ENCODE peak calls at places on chromosomes 13 and 19, in four cellular contexts. G is A673, A is stomach, P is GM23248. H is an unnamed sample.

GRCh38 chr19:33411621-33412180 is 38.2 kb downstream of the CEBPG start:
- DNase-seq in G (no peak), A (no peak), P (no peak), H (no peak)

GRCh38 chr19:16319466-16319865 is 5.2 kb upstream of the KLF2 start:
- DNase-seq in G (peak; percentile 44), A (no peak), P (peak; percentile 45), H (no peak)

GRCh38 chr13:77853701-77854100 is 64.9 kb downstream of the EDNRB start:
- DNase-seq in G (peak; percentile 67), A (no peak), P (no peak), H (no peak)

GRCh38 chr19:8357007-8357521 is 6.9 kb upstream of the ANGPTL4 start:
- DNase-seq in G (no peak), A (no peak), P (no peak), H (no peak)

GRCh38 chr19:45505151-45505995 is 1.9 kb upstream of the VASP start:
- DNase-seq in G (no peak), A (no peak), P (peak; percentile 64), H (peak; percentile 58)

GRCh38 chr13:28955264-28955966 is 135.3 kb downstream of the MTUS2 start:
- DNase-seq in G (no peak), A (no peak), P (no peak), H (no peak)

GRCh38 chr19:40691421-40692211 is 1.2 kb upstream of the NUMBL start:
- DNase-seq in G (peak; percentile 39), A (no peak), P (peak; percentile 25), H (no peak)

GRCh38 chr13:106958690-106959089 is 390.8 kb upstream of the ARGLU1 start:
- DNase-seq in G (no peak), A (no peak), P (no peak), H (no peak)

GRCh38 chr13:49828452-49828851 is 36.0 kb upstream of the KPNA3 start:
- DNase-seq in G (no peak), A (no peak), P (no peak), H (no peak)

GRCh38 chr19:46426035-46426505 is 2.7 kb downstream of the PNMA8C start:
- DNase-seq in G (peak; percentile 58), A (no peak), P (peak; percentile 51), H (no peak)

GRCh38 chr13:27011661-27012060 is 159.9 kb downstream of the USP12 start:
- DNase-seq in G (no peak), A (no peak), P (no peak), H (no peak)
- H3K4me1 ChIP-seq in G (peaks cover 5% of the 10 kb centered on the region), A (peaks cover 6% of the 10 kb centered on the region), P (peaks cover 8% of the 10 kb centered on the region), H (peaks cover 17% of the 10 kb centered on the region)

GRCh38 chr19:58294743-58295374 is 10.3 kb upstream of the ERVK3-1 start:
- DNase-seq in G (no peak), A (no peak), P (no peak), H (no peak)
- H3K36me3 ChIP-seq in G (peaks cover 73% of the 10 kb centered on the region), A (peaks cover 100% of the 10 kb centered on the region), P (peaks cover 55% of the 10 kb centered on the region), H (peaks cover 71% of the 10 kb centered on the region)

GRCh38 chr19:29833614-29834261 is 21.9 kb downstream of the CCNE1 start:
- DNase-seq in G (no peak), A (no peak), P (no peak), H (no peak)

GRCh38 chr19:29834991-29835390 is 23.2 kb downstream of the CCNE1 start:
- DNase-seq in G (no peak), A (no peak), P (no peak), H (no peak)

GRCh38 chr19:29832801-29833200 is 21.0 kb downstream of the CCNE1 start:
- DNase-seq in G (no peak), A (no peak), P (no peak), H (no peak)

GRCh38 chr19:29831686-29832085 is 19.9 kb downstream of the CCNE1 start:
- DNase-seq in G (no peak), A (no peak), P (no peak), H (no peak)

DNA sequence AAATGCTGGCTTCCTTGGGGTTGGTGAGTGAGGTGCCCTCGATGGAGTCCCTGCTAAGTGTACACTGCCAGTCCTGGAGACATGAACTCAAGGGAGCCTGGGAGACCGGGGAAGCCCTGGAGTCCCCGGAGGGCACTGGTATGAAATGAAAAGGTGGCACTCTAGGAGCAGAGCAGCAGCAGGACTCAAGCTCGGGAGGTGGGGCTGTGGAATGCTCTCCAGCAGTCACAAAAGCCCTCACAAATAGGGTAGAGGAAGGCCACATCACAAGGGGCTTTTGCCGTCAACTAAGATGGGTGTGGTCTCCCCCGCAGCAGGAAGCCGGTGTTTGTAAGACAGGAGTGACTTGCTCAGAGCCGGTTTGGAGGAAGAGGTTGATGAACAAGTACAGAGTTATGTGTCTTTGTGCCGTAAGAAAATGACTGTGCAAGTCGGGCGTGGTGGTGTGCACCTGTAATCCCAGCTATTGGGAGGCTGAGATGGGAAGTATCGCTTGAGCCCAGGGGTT is 19.3 kb downstream of the CCNE1 start:
- DNase-seq in G (no peak), A (no peak), P (peak; percentile 15), H (no peak)
- H3K4me1 ChIP-seq in G (no peaks in the 10 kb centered on the region), A (no peaks in the 10 kb centered on the region), P (no peaks in the 10 kb centered on the region), H (no peaks in the 10 kb centered on the region)

GRCh38 chr19:55229789-55230182 is 1.2 kb upstream of the TMEM86B start:
- DNase-seq in G (no peak), A (no peak), P (no peak), H (no peak)

GRCh38 chr19:55231391-55232283 is 3.1 kb upstream of the TMEM86B start:
- DNase-seq in G (no peak), A (no peak), P (no peak), H (no peak)

GRCh38 chr19:55229145-55229788 is 704 bp upstream of the TMEM86B start:
- DNase-seq in G (no peak), A (no peak), P (no peak), H (no peak)

GRCh38 chr19:55230780-55231179 is 2.2 kb upstream of the TMEM86B start:
- DNase-seq in G (no peak), A (no peak), P (no peak), H (no peak)

DNA sequence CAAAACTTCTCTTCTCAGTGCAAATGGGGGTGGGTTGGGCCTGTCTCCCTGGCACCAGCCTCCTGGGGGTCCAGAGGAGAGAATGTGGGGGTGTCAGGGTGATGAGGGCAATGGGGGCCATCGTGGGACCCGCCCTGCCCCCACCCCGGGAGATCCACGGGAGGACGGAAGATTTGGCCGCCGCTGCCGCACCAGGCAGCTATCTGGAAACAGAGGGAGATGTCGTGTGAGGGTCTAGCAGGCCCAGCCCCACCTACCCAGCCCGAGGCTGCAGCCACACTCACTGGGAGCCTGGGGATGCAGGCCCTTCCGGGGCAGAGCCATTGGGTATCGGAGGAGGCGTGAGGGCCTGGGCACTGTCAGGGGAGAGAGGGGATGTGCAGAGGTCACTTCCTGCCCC is 1.8 kb upstream of the TMEM86B start:
- DNase-seq in G (no peak), A (no peak), P (no peak), H (no peak)
- H3K36me3 ChIP-seq in G (peaks cover 37% of the 10 kb centered on the region), A (peaks cover 93% of the 10 kb centered on the region), P (peaks cover 10% of the 10 kb centered on the region), H (peaks cover 60% of the 10 kb centered on the region)

GRCh38 chr19:14562660-14563589 is 8.9 kb downstream of the NDUFB7 start:
- DNase-seq in G (no peak), A (no peak), P (no peak), H (no peak)
- H3K4me1 ChIP-seq in G (peaks cover 19% of the 10 kb centered on the region), A (peaks cover 31% of the 10 kb centered on the region), P (no peaks in the 10 kb centered on the region), H (peaks cover 28% of the 10 kb centered on the region)

DNA sequence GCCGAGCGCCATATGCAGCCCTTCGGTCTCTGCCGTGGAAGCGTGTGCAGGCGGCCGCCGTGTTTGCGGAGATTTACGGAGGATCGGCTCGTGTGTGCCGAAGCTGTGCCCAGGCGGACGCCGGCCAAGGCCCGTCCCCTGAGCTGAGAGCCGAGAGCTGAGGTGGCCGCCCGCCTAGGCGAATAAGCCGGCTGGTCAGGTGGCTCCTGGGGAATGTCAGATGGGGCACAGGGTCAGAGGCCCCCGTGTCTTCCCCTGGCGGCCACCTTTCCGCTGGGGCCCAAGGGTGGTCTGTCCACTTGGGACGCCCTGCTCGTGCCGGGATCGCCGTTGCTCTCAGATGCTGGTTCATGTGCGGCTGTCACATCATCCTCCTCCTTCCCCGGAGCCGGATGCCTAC is 78.8 kb downstream of the ZNF536 start:
- DNase-seq in G (no peak), A (no peak), P (peak; percentile 50), H (no peak)
- H3K36me3 ChIP-seq in G (no peaks in the 10 kb centered on the region), A (no peaks in the 10 kb centered on the region), P (no peaks in the 10 kb centered on the region), H (no peaks in the 10 kb centered on the region)

GRCh38 chr13:87677334-87678234 is 6.4 kb downstream of the SLITRK5 start:
- DNase-seq in G (peak; percentile 72), A (no peak), P (peak; percentile 8), H (no peak)
- H3K4me1 ChIP-seq in G (peaks cover 4% of the 10 kb centered on the region), A (peaks cover 22% of the 10 kb centered on the region), P (no peaks in the 10 kb centered on the region), H (peaks cover 4% of the 10 kb centered on the region)

DNA sequence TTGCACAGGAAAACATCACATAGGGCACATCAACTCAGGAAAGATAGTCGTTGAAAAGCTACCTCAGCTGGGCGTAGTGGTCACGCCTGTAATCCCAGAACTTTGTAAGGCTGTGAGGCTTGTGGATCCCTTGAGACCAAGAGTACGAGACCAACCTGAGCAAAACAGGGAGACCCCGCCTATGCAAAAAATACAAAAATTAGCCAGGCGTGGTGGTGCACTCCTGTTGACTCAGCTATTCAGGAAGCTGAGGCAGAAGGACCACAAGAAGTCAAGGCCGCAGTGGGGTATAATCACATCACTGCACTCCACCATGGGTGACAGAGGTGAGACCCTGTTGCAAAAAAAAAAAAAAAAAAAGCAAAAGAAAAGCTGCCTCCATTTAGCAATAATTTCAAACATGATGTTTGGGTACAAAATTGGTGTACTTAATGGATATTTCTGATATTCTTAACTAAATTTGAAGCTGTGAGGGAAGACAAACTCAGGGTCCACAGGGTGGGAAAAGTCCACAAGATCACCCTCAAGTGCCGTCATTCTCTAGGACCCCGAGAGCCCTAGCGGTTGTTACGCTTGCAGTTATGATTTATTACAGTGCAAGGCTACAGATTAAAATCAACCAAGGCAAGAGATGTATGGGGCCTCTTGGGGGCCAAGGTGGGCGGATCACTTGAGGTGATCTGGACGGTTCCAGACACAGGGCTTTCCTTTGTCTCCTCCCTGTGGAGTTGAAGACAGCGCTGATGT is 42.5 kb upstream of the LDLR start:
- DNase-seq in G (no peak), A (no peak), P (no peak), H (no peak)
- H3K36me3 ChIP-seq in G (peaks cover 56% of the 10 kb centered on the region), A (peaks cover 74% of the 10 kb centered on the region), P (peaks cover 4% of the 10 kb centered on the region), H (peaks cover 39% of the 10 kb centered on the region)

GRCh38 chr19:11578342-11579142 is 1.1 kb upstream of the ACP5 start:
- DNase-seq in G (no peak), A (peak; percentile 67), P (no peak), H (no peak)
- H3K4me1 ChIP-seq in G (peaks cover 9% of the 10 kb centered on the region), A (peaks cover 55% of the 10 kb centered on the region), P (peaks cover 8% of the 10 kb centered on the region), H (peaks cover 16% of the 10 kb centered on the region)

H was measured in adipocyte.